ENCODE peak calls at places on chromosomes 3 and 15, in six cellular contexts. D is AG20443; K is posterior vena cava; O is activated CD4-positive, alpha-beta T cell treated with anti-CD3 and anti-CD28 coated beads, Interleukin-2, amount 50 U/mL, for 4 hours; P is occipital lobe; A is ecto neural progenitor cell. B is an unnamed sample.

GRCh38 chr3:39254806-39255449 is 24.9 kb downstream of the CX3CR1 start:
- DNase-seq in D (peak), K (no peak), O (no peak), P (no peak), A (no peak), B (no peak)

GRCh38 chr3:16151109-16151508 is 23.4 kb upstream of the GALNT15 start:
- DNase-seq in D (peak), K (peak), O (no peak), P (peak), A (no peak), B (peak)

GRCh38 chr3:127682576-127682975 is 9.8 kb downstream of the ABTB1 start:
- DNase-seq in D (no peak), K (peak), O (no peak), P (no peak), A (peak), B (peak)

GRCh38 chr3:194091141-194091540 is 44.8 kb upstream of the HES1 start:
- DNase-seq in D (peak), K (no peak), O (no peak), P (no peak), A (no peak), B (no peak)

GRCh38 chr3:175342196-175342595 is 483.1 kb downstream of the NAALADL2 start:
- DNase-seq in D (no peak), K (no peak), O (no peak), P (no peak), A (no peak), B (no peak)

GRCh38 chr3:51063074-51063473 is 322.0 kb upstream of the MANF start:
- DNase-seq in D (no peak), K (no peak), O (no peak), P (no peak), A (no peak), B (no peak)

GRCh38 chr3:72899349-72899765 is 11.5 kb downstream of the GXYLT2 start:
- DNase-seq in D (no peak), K (no peak), O (no peak), P (no peak), A (no peak), B (no peak)

GRCh38 chr3:143443851-143444331 is 324.3 kb downstream of the CHST2 start:
- DNase-seq in D (peak), K (no peak), O (no peak), P (no peak), A (no peak), B (no peak)

GRCh38 chr15:51069983-51070382 is 24.7 kb downstream of the TNFAIP8L3 start:
- DNase-seq in D (no peak), K (no peak), O (no peak), P (no peak), A (no peak), B (no peak)

GRCh38 chr15:72358532-72359180 is 17.2 kb downstream of the HEXA start:
- DNase-seq in D (peak), K (no peak), O (no peak), P (peak), A (no peak), B (peak)

GRCh38 chr15:51647128-51647562 is 24.6 kb upstream of the DMXL2 start:
- DNase-seq in D (peak), K (no peak), O (no peak), P (no peak), A (no peak), B (peak)

GRCh38 chr3:14403636-14404395 is 1.4 kb downstream of the SLC6A6 start:
- DNase-seq in D (peak), K (peak), O (no peak), P (no peak), A (no peak), B (no peak)

GRCh38 chr3:36653095-36653494 is 111.3 kb downstream of the DCLK3 start:
- DNase-seq in D (peak), K (no peak), O (no peak), P (no peak), A (no peak), B (no peak)

GRCh38 chr3:41575754-41576153 is 376.4 kb downstream of the CTNNB1 start:
- DNase-seq in D (no peak), K (no peak), O (no peak), P (no peak), A (no peak), B (no peak)

GRCh38 chr3:46163551-46163981 is 44.5 kb downstream of the CCR1 start:
- DNase-seq in D (no peak), K (no peak), O (no peak), P (no peak), A (no peak), B (no peak)

GRCh38 chr3:26100176-26100575 is 310.3 kb downstream of the OXSM start:
- DNase-seq in D (no peak), K (no peak), O (no peak), P (no peak), A (no peak), B (no peak)

GRCh38 chr15:68051109-68051508 is 3.0 kb upstream of the PIAS1 start:
- DNase-seq in D (no peak), K (no peak), O (no peak), P (no peak), A (no peak), B (no peak)

GRCh38 chr3:170432416-170432815 is 13.7 kb downstream of the CLDN11 start:
- DNase-seq in D (no peak), K (no peak), O (no peak), P (no peak), A (no peak), B (no peak)

B was measured in dorsolateral prefrontal cortex.